ENCODE peak calls at places on chromosomes 7 and 10, in ten cellular contexts. One of them, this sample, is unnamed.

GRCh38 chr10:124717911-124718734 is 26.1 kb downstream of the FAM53B start:
- DNase-seq in NCI-H1092: no peak
- DNase-seq in astrocyte: no peak
- DNase-seq in germinal center: peak; percentile 64
- DNase-seq in DMS53: no peak
- DNase-seq in lung: no peak
- DNase-seq in GM12865: peak; percentile 84
- DNase-seq in AG09309: no peak
- DNase-seq in ELF-1: no peak
- DNase-seq in EH: no peak
- DNase-seq in this sample: no peak

GRCh38 chr7:80722596-80723141 is 84.2 kb downstream of the CD36 start:
- DNase-seq in NCI-H1092: no peak
- DNase-seq in astrocyte: peak; percentile 100
- DNase-seq in germinal center: no peak
- DNase-seq in DMS53: no peak
- DNase-seq in lung: peak; percentile 53
- DNase-seq in GM12865: no peak
- DNase-seq in AG09309: peak; percentile 100
- DNase-seq in ELF-1: peak; percentile 64
- DNase-seq in EH: peak; percentile 100
- DNase-seq in this sample: no peak

GRCh38 chr7:50662059-50662689 is 97.0 kb upstream of the DDC start:
- DNase-seq in NCI-H1092: no peak
- DNase-seq in astrocyte: no peak
- DNase-seq in germinal center: no peak
- DNase-seq in DMS53: no peak
- DNase-seq in lung: no peak
- DNase-seq in GM12865: peak; percentile 14
- DNase-seq in AG09309: no peak
- DNase-seq in ELF-1: no peak
- DNase-seq in EH: no peak
- DNase-seq in this sample: no peak

GRCh38 chr7:147415991-147416390 is 1174.6 kb upstream of the C7orf33 start:
- DNase-seq in NCI-H1092: no peak
- DNase-seq in astrocyte: no peak
- DNase-seq in germinal center: no peak
- DNase-seq in DMS53: no peak
- DNase-seq in lung: no peak
- DNase-seq in GM12865: no peak
- DNase-seq in AG09309: no peak
- DNase-seq in ELF-1: no peak
- DNase-seq in EH: peak; percentile 23
- DNase-seq in this sample: no peak

GRCh38 chr10:68332259-68333057 is at the start of gene PBLD:
- DNase-seq in NCI-H1092: peak; percentile 79
- DNase-seq in astrocyte: peak; percentile 70
- DNase-seq in germinal center: peak; percentile 51
- DNase-seq in DMS53: peak; percentile 88
- DNase-seq in lung: peak; percentile 76
- DNase-seq in GM12865: peak; percentile 77
- DNase-seq in AG09309: peak; percentile 37
- DNase-seq in ELF-1: peak; percentile 89
- DNase-seq in EH: peak; percentile 85
- DNase-seq in this sample: peak; percentile 56

GRCh38 chr7:151431281-151431767 is 8.6 kb downstream of the CRYGN start:
- DNase-seq in NCI-H1092: no peak
- DNase-seq in astrocyte: no peak
- DNase-seq in germinal center: no peak
- DNase-seq in DMS53: no peak
- DNase-seq in lung: no peak
- DNase-seq in GM12865: no peak
- DNase-seq in AG09309: no peak
- DNase-seq in ELF-1: no peak
- DNase-seq in EH: no peak
- DNase-seq in this sample: no peak

GRCh38 chr10:102669206-102670064 is 25.2 kb downstream of the TRIM8 start:
- DNase-seq in NCI-H1092: no peak
- DNase-seq in astrocyte: peak; percentile 30
- DNase-seq in germinal center: peak; percentile 49
- DNase-seq in DMS53: peak; percentile 37
- DNase-seq in lung: peak; percentile 69
- DNase-seq in GM12865: no peak
- DNase-seq in AG09309: no peak
- DNase-seq in ELF-1: peak; percentile 70
- DNase-seq in EH: peak; percentile 83
- DNase-seq in this sample: peak; percentile 34

GRCh38 chr10:101441539-101442455 is 87.8 kb downstream of the BTRC start:
- DNase-seq in NCI-H1092: peak; percentile 21
- DNase-seq in astrocyte: peak; percentile 69
- DNase-seq in germinal center: peak; percentile 62
- DNase-seq in DMS53: peak; percentile 86
- DNase-seq in lung: no peak
- DNase-seq in GM12865: peak; percentile 65
- DNase-seq in AG09309: peak; percentile 46
- DNase-seq in ELF-1: peak; percentile 44
- DNase-seq in EH: peak; percentile 68
- DNase-seq in this sample: peak; percentile 84

GRCh38 chr10:74439213-74439612 is 288.2 kb downstream of the ADK start:
- DNase-seq in NCI-H1092: no peak
- DNase-seq in astrocyte: no peak
- DNase-seq in germinal center: no peak
- DNase-seq in DMS53: no peak
- DNase-seq in lung: no peak
- DNase-seq in GM12865: no peak
- DNase-seq in AG09309: no peak
- DNase-seq in ELF-1: no peak
- DNase-seq in EH: peak; percentile 21
- DNase-seq in this sample: no peak